ENCODE peak calls at places on chromosomes 13 and 19, in nine cellular contexts. G, O, H, B, Q, T, U, A and W are unnamed samples.

GRCh38 chr13:38086013-38086412 is 216.4 kb upstream of the TRPC4 start:
- DNase-seq in G (no peak), O (no peak), H (no peak), B (no peak), Q (no peak), T (no peak), U (no peak), A (no peak), W (no peak)

GRCh38 chr19:4904481-4904880 is 1.8 kb upstream of the ARRDC5 start:
- DNase-seq in G (no peak), O (no peak), H (no peak), B (no peak), Q (no peak), T (no peak), U (no peak), A (no peak), W (no peak)

GRCh38 chr19:45467115-45467455 is 711 bp upstream of the FOSB start:
- DNase-seq in G (no peak), O (no peak), H (no peak), B (no peak), Q (no peak), T (no peak), U (no peak), A (no peak), W (no peak)

GRCh38 chr13:41985788-41986508 is 25.0 kb upstream of the VWA8 start:
- DNase-seq in G (no peak), O (no peak), H (no peak), B (no peak), Q (no peak), T (no peak), U (no peak), A (peak; percentile 33), W (no peak)

GRCh38 chr19:2578391-2578826 is 102.5 kb downstream of the GADD45B start:
- DNase-seq in G (peak; percentile 71), O (no peak), H (no peak), B (no peak), Q (no peak), T (no peak), U (peak; percentile 40), A (peak; percentile 80), W (no peak)

GRCh38 chr19:55484571-55485438 is at the start of gene NAT14:
- DNase-seq in G (no peak), O (peak; percentile 84), H (peak; percentile 64), B (peak; percentile 53), Q (peak; percentile 99), T (peak; percentile 61), U (no peak), A (peak; percentile 60), W (peak; percentile 81)

GRCh38 chr19:4374451-4375163 is 25.7 kb downstream of the SH3GL1 start:
- DNase-seq in G (peak; percentile 77), O (no peak), H (no peak), B (no peak), Q (no peak), T (no peak), U (no peak), A (peak; percentile 84), W (no peak)

GRCh38 chr13:44921931-44922758 is 67.1 kb downstream of the NUFIP1 start:
- DNase-seq in G (peak; percentile 100), O (no peak), H (no peak), B (no peak), Q (no peak), T (no peak), U (peak; percentile 63), A (peak; percentile 99), W (no peak)

GRCh38 chr19:1621574-1621973 is 16.3 kb upstream of the UQCR11 start:
- DNase-seq in G (no peak), O (no peak), H (no peak), B (no peak), Q (no peak), T (no peak), U (no peak), A (no peak), W (no peak)

GRCh38 chr13:25225970-25226369 is 53.9 kb upstream of the AMER2 start:
- DNase-seq in G (no peak), O (no peak), H (no peak), B (no peak), Q (no peak), T (no peak), U (no peak), A (no peak), W (no peak)

GRCh38 chr13:107138987-107139386 is 571.0 kb upstream of the ARGLU1 start:
- DNase-seq in G (no peak), O (no peak), H (no peak), B (no peak), Q (no peak), T (no peak), U (no peak), A (no peak), W (no peak)

GRCh38 chr13:45695198-45695730 is 6.9 kb upstream of the CBY2 start:
- DNase-seq in G (no peak), O (peak; percentile 69), H (no peak), B (no peak), Q (no peak), T (no peak), U (no peak), A (no peak), W (no peak)

GRCh38 chr13:33185853-33186252 is 99.7 kb downstream of the STARD13 start:
- DNase-seq in G (peak; percentile 67), O (no peak), H (no peak), B (no peak), Q (no peak), T (no peak), U (no peak), A (peak; percentile 48), W (no peak)

GRCh38 chr19:13401388-13401787 is 104.9 kb downstream of the CACNA1A start:
- DNase-seq in G (peak; percentile 44), O (no peak), H (no peak), B (no peak), Q (no peak), T (no peak), U (no peak), A (peak; percentile 33), W (no peak)

GRCh38 chr13:27663947-27664346 is 42.3 kb downstream of the POLR1D start:
- DNase-seq in G (no peak), O (no peak), H (no peak), B (no peak), Q (no peak), T (no peak), U (no peak), A (no peak), W (no peak)

GRCh38 chr13:93079294-93079693 is 147.3 kb upstream of the GPC6 start:
- DNase-seq in G (peak; percentile 65), O (no peak), H (no peak), B (no peak), Q (no peak), T (no peak), U (no peak), A (peak; percentile 53), W (no peak)

GRCh38 chr19:55197531-55197930 is 11.8 kb downstream of the PTPRH start:
- DNase-seq in G (no peak), O (no peak), H (no peak), B (no peak), Q (no peak), T (no peak), U (no peak), A (no peak), W (no peak)

GRCh38 chr13:37288057-37288720 is 182.7 kb upstream of the CSNK1A1L start:
- DNase-seq in G (no peak), O (no peak), H (no peak), B (no peak), Q (no peak), T (no peak), U (no peak), A (no peak), W (no peak)

GRCh38 chr13:27353166-27353583 is 71.2 kb upstream of the GTF3A start:
- DNase-seq in G (peak; percentile 69), O (peak; percentile 69), H (peak; percentile 34), B (no peak), Q (peak; percentile 85), T (no peak), U (no peak), A (peak; percentile 58), W (no peak)

GRCh38 chr19:29576761-29577661 is 29.1 kb upstream of the POP4 start:
- DNase-seq in G (peak; percentile 18), O (no peak), H (no peak), B (no peak), Q (no peak), T (no peak), U (no peak), A (no peak), W (no peak)

GRCh38 chr13:87827479-87827878 is 156.3 kb downstream of the SLITRK5 start:
- DNase-seq in G (peak; percentile 58), O (no peak), H (no peak), B (no peak), Q (no peak), T (no peak), U (no peak), A (peak; percentile 78), W (no peak)

GRCh38 chr13:91647361-91647970 is 249.0 kb downstream of the GPC5 start:
- DNase-seq in G (peak; percentile 36), O (no peak), H (no peak), B (no peak), Q (no peak), T (no peak), U (no peak), A (peak; percentile 56), W (no peak)

GRCh38 chr13:71786815-71787214 is 80.2 kb downstream of the DACH1 start:
- DNase-seq in G (no peak), O (no peak), H (no peak), B (no peak), Q (no peak), T (no peak), U (no peak), A (no peak), W (no peak)

GRCh38 chr19:18496167-18496979 is 25.5 kb downstream of the ELL start:
- DNase-seq in G (peak; percentile 44), O (no peak), H (peak; percentile 56), B (peak; percentile 45), Q (peak; percentile 40), T (no peak), U (no peak), A (peak; percentile 32), W (no peak)

GRCh38 chr19:14161305-14161704 is 24.9 kb upstream of the ASF1B start:
- DNase-seq in G (no peak), O (no peak), H (no peak), B (no peak), Q (no peak), T (no peak), U (no peak), A (no peak), W (no peak)

GRCh38 chr19:16566161-16566560 is 6.1 kb downstream of the SLC35E1 start:
- DNase-seq in G (no peak), O (no peak), H (peak; percentile 81), B (peak; percentile 59), Q (no peak), T (peak; percentile 67), U (peak; percentile 45), A (no peak), W (no peak)

GRCh38 chr19:42246869-42247630 is 4.6 kb upstream of the GSK3A start:
- DNase-seq in G (no peak), O (no peak), H (no peak), B (no peak), Q (no peak), T (no peak), U (no peak), A (no peak), W (no peak)

GRCh38 chr19:3606690-3607289 is at the start of gene TBXA2R:
- DNase-seq in G (peak; percentile 36), O (no peak), H (peak; percentile 26), B (no peak), Q (peak; percentile 90), T (peak; percentile 71), U (peak; percentile 54), A (peak; percentile 66), W (peak; percentile 37)

GRCh38 chr19:44789943-44790467 is 12.3 kb downstream of the CBLC start:
- DNase-seq in G (no peak), O (no peak), H (no peak), B (no peak), Q (no peak), T (no peak), U (no peak), A (no peak), W (no peak)

GRCh38 chr19:6654347-6655310 is 15.3 kb downstream of the TNFSF14 start:
- DNase-seq in G (no peak), O (peak; percentile 49), H (peak; percentile 55), B (no peak), Q (no peak), T (no peak), U (no peak), A (no peak), W (no peak)

GRCh38 chr13:65762015-65762414 is 1468.1 kb downstream of the PCDH9 start:
- DNase-seq in G (no peak), O (no peak), H (no peak), B (no peak), Q (no peak), T (no peak), U (no peak), A (no peak), W (no peak)